ENCODE peak calls at places on chromosomes 11 and 22, in nine cellular contexts. W, B, Z, N, S, P, U, Q and T are unnamed samples.

GRCh38 chr11:120929090-120929489 is 94.8 kb upstream of the TBCEL start:
- DNase-seq in W (no peak), B (no peak), Z (no peak), N (no peak), S (no peak), P (no peak), U (peak), Q (no peak), T (no peak)

GRCh38 chr11:10225553-10225952 is 68.5 kb downstream of the SBF2 start:
- DNase-seq in W (no peak), B (no peak), Z (no peak), N (no peak), S (no peak), P (no peak), U (no peak), Q (no peak), T (no peak)

GRCh38 chr11:117875397-117876048 is 935 bp downstream of the FXYD6 start:
- DNase-seq in W (no peak), B (no peak), Z (no peak), N (peak), S (no peak), P (peak), U (no peak), Q (peak), T (no peak)

GRCh38 chr11:22634897-22635629 is 9.4 kb upstream of the FANCF start:
- DNase-seq in W (no peak), B (no peak), Z (peak), N (no peak), S (peak), P (no peak), U (peak), Q (no peak), T (no peak)

GRCh38 chr11:104443387-104443786 is 279.4 kb upstream of the PDGFD start:
- DNase-seq in W (no peak), B (no peak), Z (no peak), N (no peak), S (no peak), P (no peak), U (no peak), Q (no peak), T (no peak)

GRCh38 chr11:57219021-57219627 is 17.9 kb downstream of the APLNR start:
- DNase-seq in W (no peak), B (no peak), Z (no peak), N (no peak), S (no peak), P (no peak), U (no peak), Q (no peak), T (no peak)

GRCh38 chr11:124791626-124792341 is 8.4 kb downstream of the MSANTD2 start:
- DNase-seq in W (no peak), B (no peak), Z (no peak), N (no peak), S (no peak), P (no peak), U (peak), Q (no peak), T (no peak)

GRCh38 chr22:29060251-29060650 is 1.4 kb downstream of the C22orf31 start:
- DNase-seq in W (no peak), B (no peak), Z (no peak), N (no peak), S (no peak), P (no peak), U (no peak), Q (no peak), T (no peak)

GRCh38 chr22:41178425-41178975 is 26.6 kb upstream of the L3MBTL2 start:
- DNase-seq in W (no peak), B (no peak), Z (no peak), N (no peak), S (peak), P (no peak), U (no peak), Q (no peak), T (no peak)

GRCh38 chr22:41446057-41446501 is 522 bp downstream of the TOB2 start:
- DNase-seq in W (peak), B (no peak), Z (no peak), N (no peak), S (peak), P (no peak), U (peak), Q (no peak), T (peak)